ENCODE peak calls at places on chromosomes 1 and 21, in six cellular contexts. Z is activated T-cell treated with anti-CD3 and anti-CD28 coated beads for 1 hour, F is heart left ventricle, R is ureter, X is EL, M is AML-193. I is an unnamed sample.

GRCh38 chr1:48931571-48932251 is 155.0 kb upstream of the BEND5 start:
- DNase-seq in Z (no peak), F (no peak), R (no peak), X (peak), M (no peak), I (no peak)

GRCh38 chr1:164794310-164794709 is 235.3 kb downstream of the PBX1 start:
- DNase-seq in Z (no peak), F (no peak), R (no peak), X (peak), M (no peak), I (no peak)

GRCh38 chr1:28259935-28260802 is 851 bp downstream of the SESN2 start:
- DNase-seq in Z (no peak), F (peak), R (peak), X (peak), M (no peak), I (peak)

GRCh38 chr1:35031103-35031452 is 667 bp downstream of the ZMYM6 start:
- DNase-seq in Z (peak), F (no peak), R (peak), X (peak), M (no peak), I (no peak)

GRCh38 chr1:6545276-6545934 is 8.9 kb downstream of the NOL9 start:
- DNase-seq in Z (peak), F (peak), R (no peak), X (no peak), M (no peak), I (no peak)

GRCh38 chr1:241569848-241570247 is 37.7 kb downstream of the KMO start:
- DNase-seq in Z (no peak), F (no peak), R (no peak), X (no peak), M (no peak), I (no peak)

GRCh38 chr1:207991331-207991914 is 80.5 kb upstream of the CD34 start:
- DNase-seq in Z (no peak), F (no peak), R (peak), X (no peak), M (no peak), I (no peak)

GRCh38 chr1:6424000-6424565 is 493 bp upstream of the ESPN start:
- DNase-seq in Z (no peak), F (no peak), R (no peak), X (no peak), M (no peak), I (no peak)

GRCh38 chr1:29196863-29197589 is 15.3 kb upstream of the SRSF4 start:
- DNase-seq in Z (no peak), F (no peak), R (no peak), X (peak), M (no peak), I (no peak)

GRCh38 chr21:46459356-46460112 is 843 bp downstream of the DIP2A start:
- DNase-seq in Z (no peak), F (peak), R (peak), X (peak), M (peak), I (no peak)